ENCODE peak calls at places on chromosome 11, in four cellular contexts. B, U, T and N are unnamed samples.

GRCh38 chr11:124762077-124762623 is at the start of gene ESAM:
- DNase-seq in U (no peak), T (no peak), B (no peak), N (peak)

GRCh38 chr11:94151903-94152677 is 23.4 kb downstream of the PANX1 start:
- DNase-seq in U (peak), T (peak), B (peak), N (no peak)

GRCh38 chr11:36023922-36024321 is 80.1 kb downstream of the LDLRAD3 start:
- DNase-seq in U (no peak), B (peak), T (peak), N (no peak)

GRCh38 chr11:121066623-121067022 is 34.4 kb upstream of the TECTA start:
- DNase-seq in B (no peak), U (no peak), T (no peak), N (no peak)

GRCh38 chr11:5994791-5995190 is 8.0 kb upstream of the OR52L1 start:
- DNase-seq in B (no peak), U (no peak), T (no peak), N (no peak)

GRCh38 chr11:114026355-114026754 is 33.2 kb upstream of the ZBTB16 start:
- DNase-seq in U (no peak), B (peak), T (no peak), N (no peak)

GRCh38 chr11:111707039-111707690 is 59.0 kb downstream of the PPP2R1B start:
- DNase-seq in T (peak), B (peak), U (peak), N (no peak)

GRCh38 chr11:123640677-123641494 is 13.5 kb downstream of the SCN3B start:
- DNase-seq in T (peak), B (peak), U (peak), N (peak)

GRCh38 chr11:77411238-77411637 is 62.7 kb downstream of the PAK1 start:
- DNase-seq in U (peak), T (peak), B (peak), N (peak)

GRCh38 chr11:1196516-1197391 is 26.1 kb upstream of the MUC5B start:
- DNase-seq in T (no peak), B (no peak), U (no peak), N (no peak)

DNA sequence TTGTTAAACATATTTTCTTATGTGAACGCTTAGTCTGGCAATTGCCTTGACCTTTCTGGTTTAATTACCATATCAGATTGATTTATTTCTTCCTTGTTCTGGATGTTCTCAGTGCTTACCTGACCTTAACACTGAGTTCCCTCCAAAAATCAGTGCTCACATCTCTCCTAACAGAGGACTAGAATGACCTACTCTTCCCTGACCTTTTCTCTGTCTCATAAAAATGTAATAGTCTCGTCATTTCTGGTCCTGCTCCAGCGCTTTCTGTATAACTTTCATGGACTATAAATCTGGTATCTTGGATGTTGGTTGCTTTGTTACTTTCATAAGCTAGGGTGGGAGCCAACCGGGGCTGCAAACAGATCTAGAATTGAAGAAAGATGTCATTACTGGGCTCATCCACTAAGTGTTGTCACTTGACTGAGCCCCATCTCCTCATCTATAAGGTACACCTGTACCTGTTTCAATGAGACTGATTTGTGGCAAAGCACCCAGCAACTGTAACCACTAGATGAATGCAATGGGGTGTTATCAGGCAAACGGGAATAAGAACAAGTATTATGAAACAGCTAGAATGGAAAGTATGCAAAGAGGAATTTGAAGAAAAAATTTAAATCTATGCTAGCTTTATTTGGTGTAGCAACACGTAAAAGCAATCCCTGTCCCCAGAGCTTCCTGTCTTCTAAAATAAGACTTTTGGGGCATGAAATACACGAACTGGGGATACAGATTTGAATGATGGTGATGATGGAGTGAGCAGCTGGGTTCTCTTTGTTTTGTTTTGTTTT is 2.4 kb downstream of the FADS2 start:
- DNase-seq in B (peak), T (peak), U (no peak), N (no peak)
- H3K4me3 ChIP-seq in B (peak), T (no peak), U (no peak), N (no peak)

DNA sequence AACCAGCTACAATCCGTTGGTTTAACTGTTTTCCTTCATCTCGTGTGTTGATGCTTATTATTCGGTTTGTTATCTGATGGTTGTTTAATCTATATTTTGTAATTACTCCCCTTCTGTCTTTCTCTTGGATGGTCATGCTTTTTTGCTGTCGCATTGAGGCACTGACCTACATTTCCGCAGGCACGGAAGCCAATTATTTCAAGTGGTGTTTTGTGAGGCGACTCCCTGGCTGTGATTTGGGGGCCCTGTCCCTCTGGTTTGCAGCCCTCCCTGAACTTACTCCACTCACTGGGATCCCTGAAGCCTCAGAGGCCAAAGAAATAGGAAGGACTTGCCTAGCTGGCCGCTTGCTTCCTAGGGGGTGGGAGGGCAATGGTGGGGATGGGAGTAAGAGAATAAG is 165.8 kb upstream of the B3GAT1 start:
- DNase-seq in U (no peak), T (no peak), B (no peak), N (no peak)
- H3K4me3 ChIP-seq in U (no peak), T (no peak), B (no peak), N (no peak)

DNA sequence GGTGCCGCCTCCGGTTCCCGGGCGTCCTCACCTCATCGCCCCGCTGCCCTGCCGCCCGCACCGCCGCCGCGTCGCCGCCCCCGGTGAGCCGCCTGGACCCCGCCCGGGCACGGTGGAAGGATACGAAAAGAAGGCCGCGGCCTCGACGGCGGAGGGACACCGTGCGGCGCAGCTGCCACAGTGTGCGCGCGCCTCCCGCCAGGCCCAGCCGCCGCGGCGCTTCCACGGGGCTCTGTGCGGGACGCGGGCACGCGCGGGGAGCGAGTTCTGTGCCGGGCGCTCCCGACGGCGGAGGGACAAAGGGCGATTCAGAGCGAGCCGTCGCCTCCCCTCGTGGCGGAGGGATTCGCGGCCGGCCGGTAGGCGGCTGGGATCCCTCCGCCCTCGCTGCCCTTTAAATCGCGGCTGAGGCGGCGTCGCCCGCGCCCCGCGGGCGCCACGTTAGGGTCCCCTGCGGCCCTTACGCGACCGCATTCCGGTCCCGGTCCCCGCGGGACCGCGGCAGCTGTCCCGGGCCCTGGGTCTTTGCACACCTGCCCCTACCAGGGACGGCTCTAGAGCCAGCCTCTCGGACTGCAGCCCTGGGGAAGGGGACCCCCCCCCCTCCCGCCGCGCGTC is 568 bp upstream of the KMT5B start:
- DNase-seq in B (peak), T (peak), U (peak), N (peak)
- H3K4me3 ChIP-seq in B (peak), T (peak), U (peak), N (peak)

GRCh38 chr11:12800032-12800671 is 125.9 kb downstream of the TEAD1 start:
- DNase-seq in B (peak), U (peak), T (peak), N (peak)
- H3K4me3 ChIP-seq in B (no peak), U (no peak), T (no peak), N (no peak)

DNA sequence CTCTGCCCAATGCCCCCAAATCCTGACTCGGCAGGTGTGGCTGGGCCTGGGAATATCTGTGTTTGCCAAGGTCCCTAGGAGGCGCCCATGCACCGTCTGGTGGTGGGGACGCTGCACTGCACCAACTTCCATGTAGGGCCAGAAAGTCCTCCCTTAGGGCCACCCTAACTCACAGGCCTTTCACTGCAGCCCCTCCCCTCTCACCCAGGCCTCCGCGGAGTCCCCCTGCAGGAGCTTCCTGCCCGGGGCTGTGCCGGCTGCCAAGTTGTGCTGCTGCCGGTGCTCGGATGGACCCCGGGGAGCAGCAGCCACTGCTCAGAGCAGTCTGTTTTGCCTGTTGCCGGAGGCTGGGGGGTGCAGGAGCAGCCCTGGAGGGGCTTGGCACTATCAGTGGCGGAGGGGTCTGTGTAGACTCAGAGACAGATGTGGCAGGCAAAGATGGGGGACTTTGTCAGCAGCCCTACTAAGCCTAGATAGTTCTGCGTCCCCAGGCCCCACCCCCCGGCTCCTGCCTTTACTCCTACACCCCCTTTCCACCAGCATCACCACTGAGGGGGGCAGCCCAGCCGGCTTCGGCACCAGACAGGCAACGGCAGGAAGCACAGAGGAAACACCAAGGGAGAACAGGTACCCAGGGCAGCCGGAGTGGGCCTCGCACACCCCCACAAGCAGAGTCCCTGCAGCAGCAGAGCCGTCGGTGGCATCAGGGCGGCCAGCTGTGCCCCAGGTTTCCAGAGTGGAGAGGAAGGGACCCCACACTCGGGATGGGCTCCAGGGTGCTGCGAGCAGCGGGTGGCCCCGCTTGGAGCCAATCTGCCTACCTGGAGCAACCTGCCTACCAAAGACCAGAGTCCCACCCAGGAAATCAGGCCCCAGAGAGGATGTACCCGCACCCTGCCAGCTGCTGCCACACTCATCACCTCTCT is 124.3 kb downstream of the TRIM29 start:
- DNase-seq in B (peak), U (peak), T (peak), N (peak)
- H3K4me3 ChIP-seq in B (no peak), U (no peak), T (no peak), N (no peak)

GRCh38 chr11:128691802-128692749 is 1.8 kb upstream of the FLI1 start:
- DNase-seq in U (no peak), B (no peak), T (no peak), N (no peak)
- H3K4me3 ChIP-seq in U (no peak), B (peak), T (no peak), N (peak)

DNA sequence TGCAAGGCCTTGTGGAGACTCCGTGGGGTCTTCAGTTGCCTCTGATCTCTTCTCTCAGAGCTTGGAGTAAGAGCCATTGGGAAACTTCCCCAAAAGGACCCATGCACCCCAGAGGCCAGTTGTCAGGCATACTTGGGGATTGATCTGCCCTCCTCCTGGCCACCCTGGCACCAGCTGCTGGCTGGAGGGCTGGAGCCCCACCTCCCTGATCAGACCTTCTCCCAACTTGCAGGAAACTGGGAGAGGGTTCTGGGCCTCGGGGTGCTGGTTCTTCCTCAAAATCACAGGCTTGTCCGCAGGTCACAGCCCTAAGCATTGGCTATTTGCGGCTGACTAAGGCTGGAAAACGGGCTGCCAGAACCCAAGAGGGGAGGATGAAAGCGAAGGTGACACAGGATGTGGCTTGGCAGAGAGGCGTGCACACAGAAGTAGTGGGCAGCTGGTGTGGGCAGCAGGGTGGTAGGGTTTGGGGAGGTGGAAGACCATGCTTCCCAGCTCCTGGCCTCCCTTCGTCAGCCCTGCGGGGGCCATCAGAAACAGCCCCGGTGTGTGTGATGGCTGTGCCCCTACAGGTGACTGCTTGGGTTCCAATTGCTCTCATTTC is 1.3 kb upstream of the DGKZ start:
- DNase-seq in B (no peak), T (no peak), U (no peak), N (no peak)
- H3K4me3 ChIP-seq in B (no peak), T (no peak), U (no peak), N (peak)

GRCh38 chr11:65921033-65921555 is 1.9 kb downstream of the DRAP1 start:
- DNase-seq in T (no peak), B (no peak), U (no peak), N (no peak)
- H3K4me3 ChIP-seq in T (peak), B (no peak), U (peak), N (no peak)